ENCODE peak calls at places on chromosomes 2 and 18, in seven cellular contexts. H is A549, D is H1, T is SK-N-SH, X is K562, Y is HepG2, Q is GM12878. K is an unnamed sample.

GRCh38 chr2:25955869-25956535 is 26.3 kb downstream of the KIF3C start:
- DNase-seq in Q (no peak), X (no peak), Y (peak), T (no peak), H (no peak), D (no peak), K (no peak)

GRCh38 chr2:17416891-17417391 is 101.3 kb downstream of the RAD51AP2 start:
- DNase-seq in D (no peak), H (no peak), T (no peak), Y (no peak), X (no peak), Q (no peak), K (peak)

GRCh38 chr2:75633620-75634019 is 13.0 kb upstream of the MRPL19 start:
- DNase-seq in Y (no peak), H (no peak), Q (no peak), T (no peak), D (no peak), X (no peak), K (no peak)

GRCh38 chr2:66565291-66565690 is 130.4 kb downstream of the MEIS1 start:
- DNase-seq in Q (no peak), T (no peak), H (no peak), X (no peak), D (no peak), Y (no peak), K (peak)

GRCh38 chr2:98608118-98608961 is at the start of the genes COA5 and UNC50:
- DNase-seq in D (peak), X (peak), T (peak), Y (peak), Q (peak), H (peak), K (peak)

GRCh38 chr2:111041398-111042202 is 79.1 kb upstream of the BCL2L11 start:
- DNase-seq in X (no peak), H (no peak), T (no peak), Y (no peak), D (no peak), Q (no peak), K (no peak)

GRCh38 chr2:120596191-120596781 is 139.4 kb upstream of the GLI2 start:
- DNase-seq in D (no peak), Q (no peak), H (no peak), Y (no peak), T (peak), X (no peak), K (no peak)

GRCh38 chr2:218962859-218963492 is 3.5 kb downstream of the CDK5R2 start:
- DNase-seq in X (peak), T (peak), D (peak), Q (no peak), Y (peak), H (peak), K (peak)

GRCh38 chr2:176583530-176584101 is 314.4 kb downstream of the MTX2 start:
- DNase-seq in D (no peak), Q (no peak), T (no peak), X (no peak), Y (no peak), H (no peak), K (peak)

GRCh38 chr2:100563407-100564247 is 834 bp downstream of the PDCL3 start:
- DNase-seq in H (no peak), D (no peak), X (peak), Y (no peak), T (peak), Q (no peak), K (no peak)

GRCh38 chr2:46187112-46187618 is 110.0 kb upstream of the EPAS1 start:
- DNase-seq in Q (peak), H (no peak), D (no peak), X (no peak), Y (peak), T (no peak), K (peak)

GRCh38 chr2:181895788-181896187 is 4.3 kb downstream of the ITPRID2 start:
- DNase-seq in D (no peak), Q (no peak), T (no peak), Y (no peak), H (no peak), X (no peak), K (no peak)

GRCh38 chr2:9800975-9801723 is 42.1 kb upstream of the TAF1B start:
- DNase-seq in H (no peak), Y (peak), X (peak), D (no peak), T (no peak), Q (no peak), K (peak)

GRCh38 chr18:36546876-36547275 is 249.4 kb downstream of the FHOD3 start:
- DNase-seq in T (no peak), Y (no peak), X (no peak), Q (no peak), H (no peak), D (no peak), K (no peak)

GRCh38 chr18:51275712-51276473 is 78.4 kb upstream of the MEX3C start:
- DNase-seq in Q (no peak), T (no peak), D (no peak), H (no peak), X (peak), Y (no peak), K (peak)

GRCh38 chr2:54879037-54879436 is 155.6 kb downstream of the EML6 start:
- DNase-seq in H (no peak), D (no peak), T (no peak), Y (no peak), X (no peak), Q (no peak), K (no peak)

GRCh38 chr2:36408198-36408703 is 52.7 kb downstream of the CRIM1 start:
- DNase-seq in X (no peak), Q (no peak), T (no peak), Y (no peak), H (no peak), D (peak), K (peak)

GRCh38 chr2:182148344-182148743 is 162.7 kb downstream of the PPP1R1C start:
- DNase-seq in H (no peak), Y (no peak), Q (no peak), X (no peak), T (no peak), D (no peak), K (no peak)

GRCh38 chr2:38115216-38116012 is 39.5 kb upstream of the CYP1B1 start:
- DNase-seq in D (peak), Y (peak), Q (peak), T (peak), H (peak), X (peak), K (peak)

DNA sequence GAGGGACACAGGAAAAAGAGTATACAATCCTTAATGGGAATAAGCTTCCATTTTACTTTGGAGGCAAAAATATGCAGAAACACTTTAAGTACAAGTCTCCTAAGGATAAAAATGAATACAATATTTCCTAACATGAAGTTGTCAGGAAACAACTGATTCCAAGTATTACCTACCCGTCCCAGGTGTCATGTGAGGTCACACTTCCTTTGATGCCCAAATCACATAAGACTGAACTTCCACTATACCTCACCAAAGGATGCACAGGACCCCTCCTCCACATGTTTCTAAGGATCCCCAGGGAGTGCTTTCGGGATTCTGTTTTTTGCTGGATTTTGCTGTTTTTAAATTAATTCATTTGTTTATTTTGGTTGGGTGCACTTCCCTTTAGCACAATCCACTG is 438.5 kb upstream of the TCF4 start:
- DNase-seq in T (no peak), D (no peak), Q (no peak), Y (no peak), H (no peak), X (no peak), K (no peak)
- TF ChIP-seq RFX5 in T (no peak), D (no peak), Q (no peak), Y (no peak), H (no peak), X (no peak), K (no peak)

GRCh38 chr2:155205201-155205600 is 506.7 kb downstream of the KCNJ3 start:
- DNase-seq in Q (no peak), H (no peak), T (no peak), X (no peak), Y (no peak), D (no peak), K (no peak)

DNA sequence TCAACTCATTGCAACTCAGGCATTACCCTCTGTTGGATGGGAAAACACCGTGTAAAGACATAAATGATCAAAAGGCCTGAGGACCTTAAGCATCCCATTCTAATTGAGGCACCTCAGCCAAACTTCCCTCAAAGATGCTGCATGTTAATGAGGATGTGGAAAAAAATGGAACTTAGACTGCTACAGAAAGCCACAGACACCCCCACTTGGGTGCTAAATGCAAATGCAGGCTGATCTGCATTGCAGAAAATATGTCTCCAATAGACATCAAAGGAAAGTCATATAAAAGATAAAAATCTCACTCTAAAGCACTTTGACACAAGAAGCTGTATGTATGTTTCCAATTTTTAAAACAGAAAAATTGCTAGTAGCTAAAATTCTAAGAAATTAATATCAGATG is 504.7 kb downstream of the KCNJ3 start:
- DNase-seq in D (no peak), Y (no peak), X (no peak), Q (no peak), T (no peak), H (no peak), K (no peak)
- TF ChIP-seq RFX5 in D (no peak), Y (no peak), X (no peak), Q (no peak), T (no peak), H (no peak), K (no peak)

GRCh38 chr2:186255823-186256222 is 230.2 kb upstream of the ZC3H15 start:
- DNase-seq in T (peak), H (no peak), Y (no peak), D (peak), Q (no peak), X (no peak), K (no peak)

GRCh38 chr2:186254759-186255158 is 231.3 kb upstream of the ZC3H15 start:
- DNase-seq in T (no peak), X (no peak), Y (no peak), H (no peak), Q (no peak), D (no peak), K (no peak)

DNA sequence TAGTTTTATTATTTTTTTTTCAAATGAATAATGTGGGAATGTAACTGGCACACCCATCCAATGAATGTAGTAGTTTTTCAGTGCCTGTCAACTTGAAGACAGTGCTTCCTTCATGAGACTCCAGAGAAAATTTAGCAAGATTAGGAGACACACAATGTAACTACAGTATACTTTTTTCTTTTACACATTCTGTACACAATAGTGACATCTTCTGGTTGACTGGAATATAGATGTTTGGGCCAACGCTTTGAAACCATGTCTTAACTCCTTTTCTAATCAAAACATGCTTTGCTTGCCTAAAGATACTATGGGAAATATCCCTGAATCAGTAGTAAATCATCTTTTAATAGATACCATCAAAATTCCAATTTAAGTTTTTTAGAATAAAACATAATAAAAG is 229.5 kb upstream of the ZC3H15 start:
- DNase-seq in X (peak), D (no peak), T (peak), Y (peak), Q (peak), H (peak), K (peak)
- TF ChIP-seq RFX5 in X (no peak), D (no peak), T (peak), Y (no peak), Q (no peak), H (no peak), K (no peak)

GRCh38 chr2:205675861-205676516 is 6.3 kb upstream of the NRP2 start:
- DNase-seq in Y (peak), Q (no peak), T (peak), D (no peak), H (peak), X (peak), K (peak)
- TF ChIP-seq RFX5 in Y (no peak), Q (no peak), T (no peak), D (no peak), H (no peak), X (no peak), K (no peak)

DNA sequence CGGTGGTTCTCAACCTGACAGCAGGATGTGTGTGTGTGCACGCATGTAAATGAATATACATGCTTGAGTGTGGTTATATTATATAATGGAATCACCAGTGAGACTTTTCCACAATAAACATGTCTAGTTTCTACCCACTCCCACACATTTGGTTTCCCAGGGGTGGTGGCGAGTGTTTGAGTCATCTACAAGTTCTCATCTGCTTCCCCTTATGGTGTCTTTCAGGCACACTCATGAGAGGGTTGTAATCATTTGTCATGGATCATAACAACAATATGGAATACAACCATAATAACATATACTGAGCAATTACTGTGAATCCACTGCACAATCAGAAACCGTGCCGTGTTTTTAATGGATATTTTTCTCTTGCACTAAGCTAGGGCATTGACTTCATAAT is 31.3 kb downstream of the PARD3B start:
- DNase-seq in X (no peak), H (no peak), T (no peak), Q (no peak), D (no peak), Y (no peak), K (peak)
- TF ChIP-seq RFX5 in X (no peak), H (no peak), T (no peak), Q (no peak), D (no peak), Y (no peak), K (no peak)

K was measured in IMR-90.